ENCODE peak calls at places on chromosomes 7 and 10, in seven cellular contexts. B is ascending aorta, P is fibroblast of the aortic adventitia, G is endothelial cell of umbilical vein, Y is GM06990, O is Panc1, I is heart left ventricle. L is an unnamed sample.

GRCh38 chr7:30437823-30438574 is 40.6 kb downstream of the NOD1 start:
- DNase-seq in B (no peak), P (no peak), G (no peak), Y (no peak), O (no peak), I (peak; percentile 14), L (no peak)

GRCh38 chr7:4782333-4783291 is 7.2 kb downstream of the AP5Z1 start:
- DNase-seq in B (no peak), P (no peak), G (no peak), Y (no peak), O (no peak), I (no peak), L (no peak)

GRCh38 chr10:15695852-15696251 is 23.9 kb downstream of the ITGA8 start:
- DNase-seq in B (no peak), P (no peak), G (no peak), Y (no peak), O (no peak), I (no peak), L (no peak)

GRCh38 chr10:29862926-29863614 is 196.3 kb downstream of the JCAD start:
- DNase-seq in B (no peak), P (peak; percentile 93), G (peak; percentile 78), Y (no peak), O (peak; percentile 8), I (no peak), L (peak; percentile 92)

GRCh38 chr7:28180364-28181147 is at the start of gene JAZF1:
- DNase-seq in B (no peak), P (peak; percentile 37), G (peak; percentile 33), Y (peak; percentile 15), O (no peak), I (peak; percentile 79), L (no peak)

GRCh38 chr10:26441491-26442214 is 3.5 kb downstream of the APBB1IP start:
- DNase-seq in B (no peak), P (peak; percentile 35), G (no peak), Y (no peak), O (no peak), I (no peak), L (no peak)

GRCh38 chr7:30727061-30727945 is 24.6 kb upstream of the INMT start:
- DNase-seq in B (no peak), P (peak; percentile 10), G (no peak), Y (no peak), O (no peak), I (no peak), L (no peak)

GRCh38 chr7:81402227-81402626 is 367.6 kb downstream of the HGF start:
- DNase-seq in B (no peak), P (no peak), G (peak; percentile 44), Y (no peak), O (no peak), I (no peak), L (peak; percentile 32)

GRCh38 chr10:84158061-84158460 is 15.5 kb upstream of the GPR15LG start:
- DNase-seq in B (no peak), P (no peak), G (no peak), Y (no peak), O (no peak), I (no peak), L (no peak)

GRCh38 chr7:18680576-18680975 is 185.0 kb downstream of the HDAC9 start:
- DNase-seq in B (no peak), P (no peak), G (no peak), Y (no peak), O (no peak), I (no peak), L (no peak)

GRCh38 chr10:6211341-6212265 is 8.9 kb downstream of the PFKFB3 start:
- DNase-seq in B (no peak), P (peak; percentile 72), G (no peak), Y (no peak), O (no peak), I (peak; percentile 49), L (no peak)

GRCh38 chr7:24025094-24025493 is 258.9 kb upstream of the NPY start:
- DNase-seq in B (no peak), P (no peak), G (no peak), Y (no peak), O (no peak), I (no peak), L (peak; percentile 36)

GRCh38 chr10:47029181-47029971 is 118.1 kb downstream of the PTPN20 start:
- DNase-seq in B (no peak), P (no peak), G (no peak), Y (no peak), O (no peak), I (peak; percentile 7), L (no peak)

GRCh38 chr7:43954524-43955228 is 28.4 kb downstream of the UBE2D4 start:
- DNase-seq in B (no peak), P (peak; percentile 58), G (peak; percentile 54), Y (no peak), O (peak; percentile 27), I (no peak), L (peak; percentile 29)

GRCh38 chr10:117936136-117936535 is 110.6 kb downstream of the RAB11FIP2 start:
- DNase-seq in B (no peak), P (peak; percentile 20), G (no peak), Y (no peak), O (no peak), I (peak; percentile 33), L (no peak)

GRCh38 chr7:150781016-150781415 is 19.1 kb downstream of the TMEM176B start:
- DNase-seq in B (no peak), P (peak; percentile 34), G (no peak), Y (no peak), O (no peak), I (no peak), L (no peak)

GRCh38 chr7:85529831-85530230 is 343.0 kb upstream of the SEMA3D start:
- DNase-seq in B (no peak), P (peak; percentile 79), G (peak; percentile 63), Y (no peak), O (no peak), I (no peak), L (peak; percentile 89)

GRCh38 chr10:72564596-72564995 is 61.3 kb downstream of the MICU1 start:
- DNase-seq in B (no peak), P (peak; percentile 76), G (no peak), Y (no peak), O (no peak), I (no peak), L (peak; percentile 4)

GRCh38 chr10:72567421-72567820 is 58.5 kb downstream of the MICU1 start:
- DNase-seq in B (no peak), P (peak; percentile 17), G (no peak), Y (no peak), O (peak; percentile 67), I (peak; percentile 19), L (no peak)

GRCh38 chr10:72573079-72573478 is 52.8 kb downstream of the MICU1 start:
- DNase-seq in B (no peak), P (no peak), G (no peak), Y (no peak), O (no peak), I (no peak), L (no peak)

GRCh38 chr10:72563327-72563932 is 62.4 kb downstream of the MICU1 start:
- DNase-seq in B (no peak), P (no peak), G (peak; percentile 25), Y (peak; percentile 60), O (no peak), I (no peak), L (no peak)

DNA sequence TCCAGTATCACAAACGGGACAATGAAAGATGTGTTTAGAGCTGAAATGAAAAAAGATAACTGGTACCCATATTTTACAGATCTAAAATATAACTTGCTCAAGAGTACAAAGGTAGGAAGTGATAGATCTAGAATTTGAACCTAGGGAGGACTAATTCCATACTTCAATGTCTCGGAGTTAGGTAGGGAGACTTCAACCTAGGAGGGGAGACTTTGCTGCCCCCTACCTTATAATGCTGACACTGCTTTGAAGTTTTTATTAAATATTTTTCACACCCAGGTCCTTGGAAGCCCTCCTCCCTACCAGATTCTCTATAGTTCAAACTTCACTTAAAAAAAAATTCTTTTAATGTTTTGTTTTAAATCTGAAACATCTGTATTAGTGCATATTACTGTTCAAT is 58.0 kb downstream of the MICU1 start:
- DNase-seq in B (no peak), P (no peak), G (peak; percentile 7), Y (no peak), O (peak; percentile 46), I (no peak), L (no peak)
- TF ChIP-seq CTCF in B (no peak), P (peak; percentile 23), G (no peak), Y (peak; percentile 45), O (peak; percentile 69), I (peak; percentile 34), L (peak; percentile 37)

GRCh38 chr7:117129538-117129955 is 176.2 kb downstream of the ST7 start:
- DNase-seq in B (no peak), P (peak; percentile 94), G (no peak), Y (no peak), O (no peak), I (no peak), L (no peak)

GRCh38 chr7:117127585-117128168 is 174.4 kb downstream of the ST7 start:
- DNase-seq in B (no peak), P (peak; percentile 84), G (peak; percentile 74), Y (no peak), O (peak; percentile 53), I (peak; percentile 27), L (peak; percentile 56)

GRCh38 chr7:117133125-117133524 is 179.8 kb downstream of the ST7 start:
- DNase-seq in B (no peak), P (no peak), G (no peak), Y (no peak), O (no peak), I (no peak), L (no peak)

GRCh38 chr7:117132385-117133120 is 179.3 kb downstream of the ST7 start:
- DNase-seq in B (no peak), P (peak; percentile 99), G (peak; percentile 74), Y (no peak), O (peak; percentile 74), I (no peak), L (peak; percentile 71)

DNA sequence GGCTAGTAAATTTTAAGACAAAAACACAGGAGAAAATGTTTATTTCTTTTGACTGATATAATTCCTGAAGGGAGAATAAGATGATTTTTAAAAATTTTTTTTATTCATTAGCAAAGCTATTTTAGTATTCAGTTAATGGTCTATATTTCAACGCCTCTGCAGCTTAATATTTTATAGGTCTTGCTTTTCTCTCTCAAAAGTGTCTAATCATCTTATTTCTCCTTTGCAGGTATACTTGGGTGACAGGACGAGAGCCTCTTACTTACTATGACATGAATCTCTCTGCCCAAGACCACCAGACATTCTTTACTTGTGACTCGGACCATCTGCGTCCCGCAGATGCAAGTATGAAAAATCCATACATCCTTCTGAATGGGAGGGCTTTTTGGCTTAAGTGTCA is 177.0 kb downstream of the ST7 start:
- DNase-seq in B (no peak), P (no peak), G (no peak), Y (no peak), O (no peak), I (no peak), L (no peak)
- H3K4me3 ChIP-seq in B (no peak overlapping the region), P (no peak overlapping the region), G (no peak overlapping the region), Y (no peak overlapping the region), O (no peak overlapping the region), I (no peak overlapping the region), L (no peak overlapping the region)

DNA sequence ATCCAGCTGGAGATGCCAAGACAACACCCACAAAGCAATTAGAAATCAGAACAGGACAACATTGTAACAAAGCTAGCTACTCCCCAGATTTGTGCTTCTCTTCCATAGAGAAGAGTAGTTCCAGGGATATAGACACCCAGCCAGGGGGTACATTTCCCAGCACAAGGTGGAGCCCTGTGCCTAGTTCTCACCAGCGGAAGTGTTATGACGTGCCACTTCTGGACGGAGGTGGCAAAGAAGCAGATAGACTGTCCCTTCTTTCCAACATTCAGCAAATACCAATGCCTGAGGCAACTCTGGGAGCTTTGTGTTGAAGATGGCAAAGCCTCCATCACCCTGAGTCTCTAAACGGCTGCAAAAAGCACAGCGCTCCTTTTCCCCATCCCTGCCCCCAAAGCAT is 23.4 kb upstream of the GSAP start:
- DNase-seq in B (no peak), P (peak; percentile 31), G (peak; percentile 41), Y (no peak), O (no peak), I (peak; percentile 54), L (no peak)
- TF ChIP-seq CTCF in B (peak; percentile 14), P (peak; percentile 16), G (peak; percentile 19), Y (no peak), O (peak; percentile 79), I (peak; percentile 50), L (no peak)

GRCh38 chr7:12896316-12896715 is 208.9 kb downstream of the ARL4A start:
- DNase-seq in B (no peak), P (no peak), G (no peak), Y (no peak), O (no peak), I (no peak), L (no peak)
- H3K4me3 ChIP-seq in B (no peak overlapping the region), P (no peak overlapping the region), G (no peak overlapping the region), Y (no peak overlapping the region), O (no peak overlapping the region), I (no peak overlapping the region), L (no peak overlapping the region)

L was measured in astrocyte of the cerebellum.